ENCODE peak calls at places on chromosomes 5 and 9, in eight cellular contexts. D, N, E, S, V, I, M and K are unnamed samples.

GRCh38 chr9:92564479-92564878 is 28.7 kb upstream of the ECM2 start:
- DNase-seq in V (no peak), E (no peak), N (no peak), S (no peak), I (no peak), D (no peak), M (no peak), K (no peak)

GRCh38 chr9:34606190-34606589 is 5.7 kb downstream of the RPP25L start:
- DNase-seq in I (no peak), M (no peak), S (no peak), V (no peak), N (no peak), E (no peak), D (no peak), K (no peak)

GRCh38 chr5:172422255-172422654 is 32.1 kb downstream of the SH3PXD2B start:
- DNase-seq in E (no peak), M (no peak), I (no peak), V (no peak), S (no peak), D (no peak), N (no peak), K (no peak)

GRCh38 chr5:51373880-51374523 is 9.2 kb upstream of the ISL1 start:
- DNase-seq in E (no peak), I (no peak), S (no peak), M (no peak), D (no peak), N (no peak), V (no peak), K (no peak)

GRCh38 chr5:73417307-73418035 is 31.1 kb downstream of the FOXD1 start:
- DNase-seq in S (no peak), D (no peak), E (no peak), N (no peak), V (no peak), M (no peak), I (no peak), K (no peak)

GRCh38 chr5:1014346-1014745 is 5.7 kb downstream of the NKD2 start:
- DNase-seq in N (no peak), S (no peak), D (peak), V (no peak), I (no peak), M (no peak), E (no peak), K (no peak)

GRCh38 chr5:134328619-134329018 is 38.4 kb downstream of the CDKL3 start:
- DNase-seq in N (no peak), I (no peak), E (no peak), S (no peak), V (no peak), M (no peak), D (no peak), K (no peak)

GRCh38 chr5:35061216-35061615 is 13.5 kb upstream of the AGXT2 start:
- DNase-seq in S (no peak), E (no peak), D (peak), M (no peak), V (no peak), I (no peak), N (no peak), K (no peak)

GRCh38 chr5:132215329-132215728 is 12.3 kb downstream of the P4HA2 start:
- DNase-seq in D (peak), N (peak), E (no peak), M (no peak), I (no peak), S (no peak), V (no peak), K (peak)

GRCh38 chr5:54379590-54379989 is 69.2 kb upstream of the ARL15 start:
- DNase-seq in S (no peak), M (no peak), V (no peak), I (no peak), E (no peak), N (no peak), D (no peak), K (no peak)

GRCh38 chr9:20304001-20304400 is 318.3 kb downstream of the MLLT3 start:
- DNase-seq in V (no peak), M (no peak), E (no peak), S (no peak), I (no peak), D (no peak), N (no peak), K (no peak)

GRCh38 chr5:66144799-66145390 is 795 bp downstream of the SREK1 start:
- DNase-seq in V (no peak), E (no peak), M (no peak), N (no peak), D (no peak), I (no peak), S (no peak), K (peak)

GRCh38 chr5:370959-371810 is 49.7 kb downstream of the AHRR start:
- DNase-seq in D (no peak), V (peak), M (no peak), S (no peak), E (no peak), I (no peak), N (no peak), K (no peak)

GRCh38 chr5:39200081-39200480 is 19.3 kb downstream of the FYB1 start:
- DNase-seq in S (no peak), V (no peak), N (no peak), D (no peak), E (no peak), M (no peak), I (no peak), K (no peak)